ENCODE peak calls at places on chromosomes 13 and 19, in four cellular contexts. K, E, F and L are unnamed samples.

GRCh38 chr19:29887498-29887897 is 54.5 kb upstream of the URI1 start:
- DNase-seq in K (no peak), E (no peak), F (no peak), L (no peak)

GRCh38 chr19:4059931-4060620 is 6.6 kb downstream of the ZBTB7A start:
- DNase-seq in K (peak), E (no peak), F (peak), L (peak)

GRCh38 chr13:39322836-39323585 is 280.0 kb downstream of the LHFPL6 start:
- DNase-seq in K (no peak), E (no peak), F (no peak), L (no peak)

GRCh38 chr13:45700971-45701900 is 884 bp upstream of the CBY2 start:
- DNase-seq in K (no peak), E (no peak), F (no peak), L (no peak)

GRCh38 chr13:19329365-19329764 is 147.7 kb upstream of the TUBA3C start:
- DNase-seq in K (no peak), E (no peak), F (no peak), L (no peak)

GRCh38 chr19:4088975-4089374 is 22.3 kb upstream of the ZBTB7A start:
- DNase-seq in K (no peak), E (no peak), F (peak), L (no peak)

GRCh38 chr13:46609052-46609451 is 56.1 kb downstream of the LRCH1 start:
- DNase-seq in K (no peak), E (no peak), F (no peak), L (no peak)

GRCh38 chr19:51327066-51327985 is 14.6 kb downstream of the VSIG10L start:
- DNase-seq in K (no peak), E (no peak), F (peak), L (peak)

GRCh38 chr19:39518458-39518857 is 3.5 kb downstream of the SELENOV start:
- DNase-seq in K (no peak), E (no peak), F (no peak), L (no peak)

GRCh38 chr13:61162636-61163035 is 253.0 kb downstream of the PCDH20 start:
- DNase-seq in K (no peak), E (no peak), F (no peak), L (no peak)

GRCh38 chr19:35458821-35459391 is 10.8 kb downstream of the FFAR2 start:
- DNase-seq in K (no peak), E (no peak), F (no peak), L (no peak)

GRCh38 chr19:18086590-18087138 is at the start of gene IL12RB1:
- DNase-seq in K (no peak), E (no peak), F (peak), L (peak)

GRCh38 chr13:31742102-31742695 is 2.9 kb downstream of the RXFP2 start:
- DNase-seq in K (peak), E (peak), F (peak), L (peak)

GRCh38 chr13:48273346-48273745 is 30.2 kb upstream of the RB1 start:
- DNase-seq in K (no peak), E (no peak), F (no peak), L (no peak)

GRCh38 chr13:39038569-39038898 is 278 bp downstream of the NHLRC3 start:
- DNase-seq in K (no peak), E (no peak), F (peak), L (peak)

GRCh38 chr13:48302920-48303330 is 626 bp upstream of the RB1 start:
- DNase-seq in K (no peak), E (no peak), F (no peak), L (no peak)

GRCh38 chr13:101140936-101141335 is 275.4 kb downstream of the NALCN start:
- DNase-seq in K (no peak), E (no peak), F (no peak), L (no peak)

GRCh38 chr19:33438016-33438671 is 64.6 kb downstream of the CEBPG start:
- DNase-seq in K (no peak), E (no peak), F (no peak), L (no peak)
- TF ChIP-seq CTCF in K (no peak), E (no peak), F (no peak), L (no peak)

DNA sequence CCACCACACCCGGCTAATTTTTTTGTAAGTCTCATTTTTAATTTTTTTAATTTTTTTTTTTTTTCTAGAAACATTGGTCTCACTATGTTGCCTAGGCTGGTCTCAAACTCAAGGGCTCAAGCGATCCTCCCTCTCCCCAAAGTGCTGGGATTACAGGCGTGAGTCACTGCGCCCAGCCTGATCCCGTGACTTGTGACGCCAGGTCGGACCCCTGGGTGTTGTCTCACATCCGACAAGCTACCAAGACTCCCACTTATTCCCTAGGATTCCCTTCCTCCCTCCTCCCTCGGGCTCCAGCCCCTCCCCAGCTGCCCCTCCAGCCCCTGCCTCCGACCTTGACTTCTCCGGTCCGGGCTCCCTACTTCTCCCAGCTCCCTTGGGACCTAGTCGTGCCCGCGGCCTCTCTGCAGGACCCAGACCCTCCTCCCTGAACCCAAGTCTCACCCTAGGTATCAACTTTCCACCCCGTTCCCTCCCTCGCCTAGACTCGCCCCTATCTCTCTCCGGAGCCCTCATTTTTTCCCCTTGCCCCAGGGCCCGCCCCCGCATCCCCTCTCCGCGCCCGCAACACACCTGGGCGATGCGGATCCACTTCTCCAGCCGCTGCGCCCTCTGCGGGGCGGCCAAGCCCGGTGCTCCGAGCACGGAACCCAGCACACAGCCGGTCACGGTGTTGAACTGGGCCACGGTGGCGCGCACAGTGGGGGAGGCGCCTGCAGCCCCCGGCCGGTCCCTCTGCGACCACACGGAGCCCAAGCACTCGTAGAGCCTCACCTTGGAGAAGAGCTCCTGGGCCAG is 13.1 kb downstream of the RGL3 start:
- DNase-seq in K (no peak), E (no peak), F (no peak), L (no peak)
- TF ChIP-seq CTCF in K (peak), E (no peak), F (no peak), L (no peak)

GRCh38 chr19:16441661-16442071 is 30.1 kb downstream of the EPS15L1 start:
- DNase-seq in K (no peak), E (no peak), F (no peak), L (no peak)

GRCh38 chr19:16435999-16436650 is 35.6 kb downstream of the EPS15L1 start:
- DNase-seq in K (no peak), E (no peak), F (no peak), L (no peak)

GRCh38 chr19:16435238-16435911 is 36.4 kb downstream of the EPS15L1 start:
- DNase-seq in K (peak), E (no peak), F (no peak), L (peak)

GRCh38 chr19:16433986-16434385 is 37.8 kb downstream of the EPS15L1 start:
- DNase-seq in K (no peak), E (no peak), F (no peak), L (no peak)

DNA sequence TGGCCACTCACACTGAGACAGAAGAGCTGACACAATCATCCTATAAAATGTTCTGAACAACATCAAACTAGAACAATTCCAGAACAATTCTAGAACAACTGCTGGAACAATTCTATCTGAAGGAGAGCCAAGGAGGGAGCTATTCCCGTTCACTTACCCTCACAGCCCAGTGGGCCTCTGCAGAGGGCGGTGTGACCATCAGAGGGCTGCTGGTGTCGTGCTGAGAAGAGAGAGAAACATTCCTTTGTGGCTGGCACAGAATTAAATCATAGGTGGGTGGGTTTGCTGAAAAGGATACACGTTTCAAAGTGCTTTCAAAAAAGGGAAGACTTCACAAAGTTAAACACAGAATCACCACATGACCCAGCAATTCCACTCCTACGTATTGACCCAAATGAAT is 35.0 kb downstream of the EPS15L1 start:
- DNase-seq in K (no peak), E (no peak), F (no peak), L (no peak)
- TF ChIP-seq CTCF in K (no peak), E (no peak), F (no peak), L (no peak)

GRCh38 chr19:6271251-6271650 is 8.5 kb downstream of the MLLT1 start:
- DNase-seq in K (peak), E (no peak), F (no peak), L (no peak)
- TF ChIP-seq CTCF in K (no peak), E (no peak), F (no peak), L (no peak)

GRCh38 chr19:1268392-1269064 is 604 bp upstream of the CIRBP start:
- DNase-seq in K (peak), E (no peak), F (no peak), L (no peak)

GRCh38 chr19:1267441-1268391 is 1.4 kb upstream of the CIRBP start:
- DNase-seq in K (peak), E (no peak), F (peak), L (peak)

GRCh38 chr19:1265611-1266115 is 3.5 kb upstream of the CIRBP start:
- DNase-seq in K (peak), E (no peak), F (no peak), L (peak)

GRCh38 chr19:1266116-1266817 is 2.9 kb upstream of the CIRBP start:
- DNase-seq in K (peak), E (no peak), F (peak), L (peak)

DNA sequence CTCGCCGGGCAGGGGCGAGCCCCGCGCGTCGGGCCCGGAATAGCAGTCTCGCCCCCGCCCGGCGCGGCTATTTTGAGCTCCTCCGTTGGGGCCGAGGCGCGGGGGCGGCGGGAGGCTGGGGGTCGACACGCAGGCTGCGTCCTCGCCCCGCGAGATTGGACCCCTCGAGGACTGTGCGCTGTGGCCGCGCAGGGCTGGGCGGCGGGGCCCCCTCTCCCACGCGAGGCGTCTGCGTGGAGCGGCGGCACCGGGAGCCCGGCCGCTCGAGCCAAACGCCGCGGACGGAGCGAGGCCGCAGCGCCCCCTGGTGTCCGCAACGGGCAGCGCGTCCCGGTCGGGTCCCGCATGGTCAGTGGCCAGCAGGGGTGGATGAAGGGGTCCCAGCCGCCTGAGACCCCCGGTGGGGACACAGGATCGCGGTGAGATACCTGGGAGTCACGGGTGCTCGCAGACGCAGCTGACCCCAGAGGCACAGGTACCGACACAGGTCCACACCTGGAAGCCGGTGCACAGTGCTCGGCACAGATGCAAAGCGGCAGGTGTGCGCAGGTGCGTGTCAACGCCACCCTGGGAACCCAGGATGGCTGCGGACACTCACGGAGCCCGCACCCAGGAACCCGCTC is 2.2 kb upstream of the CIRBP start:
- DNase-seq in K (peak), E (no peak), F (no peak), L (peak)
- TF ChIP-seq CTCF in K (peak), E (peak), F (peak), L (peak)

DNA sequence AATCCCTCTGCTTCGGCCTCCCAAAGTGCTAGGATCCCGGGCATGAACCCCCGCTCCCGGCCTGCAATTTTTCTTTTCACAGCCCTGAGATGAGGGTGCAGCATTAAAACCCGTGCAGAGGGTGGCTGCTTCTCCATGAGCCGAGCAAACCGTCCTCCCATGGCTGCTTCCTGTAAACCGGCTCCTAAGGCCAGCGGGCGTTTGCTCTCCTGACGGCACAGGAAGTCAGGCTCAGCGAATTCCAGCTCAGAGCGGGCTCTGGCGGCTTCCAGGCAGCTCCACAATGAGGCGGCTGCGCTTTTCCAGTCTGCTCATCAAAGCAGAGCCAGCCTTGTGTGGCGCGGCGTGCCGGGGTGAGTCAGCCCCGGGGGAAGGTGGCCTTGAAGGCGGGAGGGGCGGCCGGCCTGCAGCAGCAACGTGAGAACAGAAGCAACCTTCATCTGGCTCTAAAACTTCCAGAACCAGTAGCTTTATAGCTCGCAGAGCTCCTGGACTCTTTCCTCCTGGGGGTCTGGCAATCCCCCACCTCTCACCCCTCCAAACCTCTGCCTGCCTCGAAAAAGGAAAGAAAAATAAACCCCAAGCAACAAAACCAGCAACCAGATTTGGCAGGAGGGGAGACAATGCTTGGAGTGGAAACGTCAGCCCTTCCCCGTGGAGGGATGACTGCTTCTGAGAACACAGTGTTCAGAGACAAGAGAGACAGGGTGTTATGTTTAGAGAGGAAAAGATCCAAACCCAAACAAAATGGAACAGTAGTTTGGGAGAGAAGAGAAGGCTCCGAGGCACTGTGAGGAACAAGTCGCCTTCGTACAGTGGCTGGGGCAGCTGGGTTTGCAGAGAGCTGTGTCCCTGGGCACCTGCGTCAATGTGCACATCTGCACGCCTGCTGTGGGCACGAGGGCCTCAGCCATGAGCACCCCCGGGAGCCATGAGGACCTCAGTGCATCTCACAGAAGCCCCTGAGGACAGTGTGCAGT is 67.8 kb downstream of the GADD45B start:
- DNase-seq in K (peak), E (peak), F (peak), L (peak)
- TF ChIP-seq CTCF in K (peak), E (no peak), F (no peak), L (no peak)

GRCh38 chr13:28313579-28313978 is 175.2 kb downstream of the PAN3 start:
- DNase-seq in K (no peak), E (no peak), F (no peak), L (no peak)
- TF ChIP-seq CTCF in K (no peak), E (no peak), F (no peak), L (no peak)